ENCODE peak calls at places on chromosome 17, in four cellular contexts. One of them, this sample, is unnamed.

GRCh38 chr17:2961446-2961845 is 102.0 kb downstream of the OR1D5 start:
- DNase-seq in neuronal stem cell: no peak
- DNase-seq in endothelial cell of umbilical vein: no peak
- DNase-seq in IMR-90: no peak
- DNase-seq in this sample: no peak

GRCh38 chr17:33322063-33322462 is 29.0 kb upstream of the ASIC2 start:
- DNase-seq in neuronal stem cell: no peak
- DNase-seq in endothelial cell of umbilical vein: no peak
- DNase-seq in IMR-90: no peak
- DNase-seq in this sample: no peak

GRCh38 chr17:34519286-34519685 is 60.1 kb upstream of the TMEM132E start:
- DNase-seq in neuronal stem cell: peak
- DNase-seq in endothelial cell of umbilical vein: peak
- DNase-seq in IMR-90: no peak
- DNase-seq in this sample: peak

GRCh38 chr17:83174859-83175550 is 95.6 kb downstream of the METRNL start:
- DNase-seq in neuronal stem cell: no peak
- DNase-seq in endothelial cell of umbilical vein: no peak
- DNase-seq in IMR-90: no peak
- DNase-seq in this sample: peak

GRCh38 chr17:61464121-61464905 is 12.1 kb downstream of the TBX4 start:
- DNase-seq in neuronal stem cell: no peak
- DNase-seq in endothelial cell of umbilical vein: no peak
- DNase-seq in IMR-90: no peak
- DNase-seq in this sample: no peak

GRCh38 chr17:40303009-40303657 is 5.8 kb upstream of the RARA start:
- DNase-seq in neuronal stem cell: no peak
- DNase-seq in endothelial cell of umbilical vein: peak
- DNase-seq in IMR-90: peak
- DNase-seq in this sample: peak

GRCh38 chr17:725746-726145 is 6.7 kb upstream of the TLCD3A start:
- DNase-seq in neuronal stem cell: no peak
- DNase-seq in endothelial cell of umbilical vein: no peak
- DNase-seq in IMR-90: no peak
- DNase-seq in this sample: no peak

GRCh38 chr17:41492771-41493170 is 3.1 kb upstream of the KRT36 start:
- DNase-seq in neuronal stem cell: no peak
- DNase-seq in endothelial cell of umbilical vein: peak
- DNase-seq in IMR-90: peak
- DNase-seq in this sample: no peak

GRCh38 chr17:71638668-71639067 is 482.2 kb upstream of the SOX9 start:
- DNase-seq in neuronal stem cell: no peak
- DNase-seq in endothelial cell of umbilical vein: no peak
- DNase-seq in IMR-90: no peak
- DNase-seq in this sample: no peak

GRCh38 chr17:10772425-10773380 is 31.2 kb downstream of the TMEM238L start:
- DNase-seq in neuronal stem cell: peak
- DNase-seq in endothelial cell of umbilical vein: no peak
- DNase-seq in IMR-90: peak
- DNase-seq in this sample: peak

GRCh38 chr17:14209215-14209614 is 27.4 kb downstream of the CDRT15 start:
- DNase-seq in neuronal stem cell: no peak
- DNase-seq in endothelial cell of umbilical vein: no peak
- DNase-seq in IMR-90: peak
- DNase-seq in this sample: no peak

GRCh38 chr17:22267019-22267418 is 574.7 kb downstream of the KCNJ18 start:
- DNase-seq in neuronal stem cell: no peak
- DNase-seq in endothelial cell of umbilical vein: no peak
- DNase-seq in IMR-90: no peak
- DNase-seq in this sample: peak

GRCh38 chr17:177155-177554 is 4.3 kb downstream of the DOC2B start:
- DNase-seq in neuronal stem cell: no peak
- DNase-seq in endothelial cell of umbilical vein: no peak
- DNase-seq in IMR-90: no peak
- DNase-seq in this sample: no peak

GRCh38 chr17:2263183-2263954 is 40.2 kb downstream of the SMG6 start:
- DNase-seq in neuronal stem cell: no peak
- DNase-seq in endothelial cell of umbilical vein: no peak
- DNase-seq in IMR-90: peak
- DNase-seq in this sample: no peak

GRCh38 chr17:65953316-65954147 is 238.4 kb downstream of the CEP112 start:
- DNase-seq in neuronal stem cell: no peak
- DNase-seq in endothelial cell of umbilical vein: no peak
- DNase-seq in IMR-90: no peak
- DNase-seq in this sample: no peak

GRCh38 chr17:559699-560378 is 154.8 kb downstream of the VPS53 start:
- DNase-seq in neuronal stem cell: no peak
- DNase-seq in endothelial cell of umbilical vein: peak
- DNase-seq in IMR-90: peak
- DNase-seq in this sample: no peak

GRCh38 chr17:61862975-61863800 is at the start of gene BRIP1:
- DNase-seq in neuronal stem cell: peak
- DNase-seq in endothelial cell of umbilical vein: peak
- DNase-seq in IMR-90: peak
- DNase-seq in this sample: peak

DNA sequence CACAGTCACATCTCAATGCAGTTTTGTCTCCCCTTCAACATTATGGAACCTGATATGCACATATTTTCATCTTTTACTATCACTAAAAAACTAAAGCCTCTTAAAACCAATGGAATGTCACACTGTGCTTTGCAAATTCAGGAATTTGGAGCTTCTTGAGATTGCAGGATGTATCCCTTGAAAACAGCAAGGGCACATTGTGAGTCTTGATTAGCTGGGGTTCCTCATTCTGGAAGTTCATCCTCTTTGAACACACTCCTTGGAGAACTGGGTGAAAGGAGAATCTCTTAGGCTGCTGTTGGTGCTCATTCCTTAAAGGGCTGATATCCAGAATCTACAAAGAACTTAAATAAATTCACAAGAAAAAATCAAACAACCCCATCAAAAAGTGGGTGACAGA is 21.1 kb upstream of the MYOCD start:
- DNase-seq in neuronal stem cell: no peak
- DNase-seq in endothelial cell of umbilical vein: no peak
- DNase-seq in IMR-90: no peak
- DNase-seq in this sample: peak
- H3K9ac ChIP-seq in neuronal stem cell: no peak
- H3K9ac ChIP-seq in endothelial cell of umbilical vein: no peak
- H3K9ac ChIP-seq in IMR-90: no peak
- H3K9ac ChIP-seq in this sample: no peak

DNA sequence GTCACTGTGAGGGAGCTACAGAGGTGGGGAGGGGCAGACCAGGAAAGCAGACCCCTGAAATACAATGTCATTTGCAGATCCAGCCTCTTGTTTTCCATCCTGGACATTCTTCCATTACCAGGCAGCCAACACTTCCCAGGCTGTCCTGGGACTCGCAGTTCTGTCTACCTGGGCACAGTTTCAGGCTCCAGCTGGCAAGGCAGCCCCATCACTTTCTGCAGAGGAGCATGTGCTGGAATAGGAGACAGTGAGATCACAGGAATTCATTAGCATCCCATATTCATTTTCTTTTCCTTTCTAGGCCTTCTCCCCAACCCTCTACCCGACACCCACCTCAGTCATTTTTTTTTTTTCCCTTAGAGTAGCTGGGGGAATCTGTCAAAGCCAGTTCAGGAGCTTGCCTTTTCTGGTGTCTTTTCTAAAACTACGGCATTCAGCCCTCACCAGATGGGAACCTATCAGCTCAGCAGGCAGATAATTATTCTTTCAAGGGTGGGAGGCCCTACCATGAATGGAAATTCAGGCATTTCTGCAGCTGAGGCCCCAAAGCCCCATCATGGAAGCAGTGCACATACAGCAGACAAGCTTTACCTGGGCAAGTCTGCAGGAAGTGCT is 42.4 kb upstream of the FBXO47 start:
- DNase-seq in neuronal stem cell: no peak
- DNase-seq in endothelial cell of umbilical vein: no peak
- DNase-seq in IMR-90: no peak
- DNase-seq in this sample: no peak
- H3K27ac ChIP-seq in neuronal stem cell: no peak
- H3K27ac ChIP-seq in endothelial cell of umbilical vein: no peak
- H3K27ac ChIP-seq in IMR-90: no peak
- H3K27ac ChIP-seq in this sample: no peak

GRCh38 chr17:17366941-17367885 is 64.0 kb downstream of the NT5M start:
- DNase-seq in neuronal stem cell: no peak
- DNase-seq in endothelial cell of umbilical vein: no peak
- DNase-seq in IMR-90: no peak
- DNase-seq in this sample: no peak
- H2AFZ ChIP-seq in neuronal stem cell: no peak
- H2AFZ ChIP-seq in endothelial cell of umbilical vein: no peak
- H2AFZ ChIP-seq in IMR-90: no peak
- H2AFZ ChIP-seq in this sample: no peak

GRCh38 chr17:56976941-56977570 is 875 bp upstream of the SCPEP1 start:
- DNase-seq in neuronal stem cell: no peak
- DNase-seq in endothelial cell of umbilical vein: peak
- DNase-seq in IMR-90: no peak
- DNase-seq in this sample: no peak

GRCh38 chr17:56975656-56976055 is 2.3 kb upstream of the SCPEP1 start:
- DNase-seq in neuronal stem cell: no peak
- DNase-seq in endothelial cell of umbilical vein: no peak
- DNase-seq in IMR-90: no peak
- DNase-seq in this sample: no peak

GRCh38 chr17:56979091-56979480 is 1.2 kb downstream of the SCPEP1 start:
- DNase-seq in neuronal stem cell: no peak
- DNase-seq in endothelial cell of umbilical vein: no peak
- DNase-seq in IMR-90: no peak
- DNase-seq in this sample: no peak

GRCh38 chr17:56977673-56978395 is at the start of gene SCPEP1:
- DNase-seq in neuronal stem cell: peak
- DNase-seq in endothelial cell of umbilical vein: peak
- DNase-seq in IMR-90: peak
- DNase-seq in this sample: peak

DNA sequence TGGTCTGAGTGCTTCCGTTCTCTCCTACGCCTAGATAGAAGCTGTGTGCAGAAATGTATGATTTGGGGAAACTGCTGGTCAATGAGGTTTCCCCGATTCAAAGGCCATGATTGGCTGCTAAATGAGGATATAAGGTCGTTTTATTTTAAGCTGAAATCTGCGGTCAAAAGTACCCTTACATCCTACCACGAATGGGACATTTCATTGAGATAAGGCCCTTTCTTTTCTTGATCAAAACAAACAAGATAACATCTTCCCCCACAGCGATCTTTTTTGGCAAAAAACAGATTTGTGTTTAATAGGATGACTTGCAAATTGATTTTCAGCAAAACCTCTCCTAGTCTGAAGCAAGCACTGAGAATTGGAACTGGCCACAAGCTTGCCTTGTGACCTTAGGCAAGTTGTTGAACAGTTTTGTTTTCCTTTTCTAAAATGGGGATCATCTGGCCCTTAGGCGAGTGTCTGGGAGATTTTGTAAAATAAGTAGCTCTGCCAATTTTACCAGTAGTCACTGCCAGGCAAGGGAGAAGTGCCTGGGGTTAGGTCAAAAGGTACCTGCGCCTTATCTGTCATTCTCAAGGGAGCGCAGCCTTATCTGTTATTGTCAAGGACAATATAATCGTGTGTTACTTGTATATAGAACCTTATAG is 635 bp downstream of the SCPEP1 start:
- DNase-seq in neuronal stem cell: no peak
- DNase-seq in endothelial cell of umbilical vein: no peak
- DNase-seq in IMR-90: peak
- DNase-seq in this sample: peak
- H3K9ac ChIP-seq in neuronal stem cell: no peak
- H3K9ac ChIP-seq in endothelial cell of umbilical vein: peak
- H3K9ac ChIP-seq in IMR-90: peak
- H3K9ac ChIP-seq in this sample: peak

GRCh38 chr17:43834106-43834505 is 1.2 kb upstream of the MPP3 start:
- DNase-seq in neuronal stem cell: no peak
- DNase-seq in endothelial cell of umbilical vein: no peak
- DNase-seq in IMR-90: peak
- DNase-seq in this sample: no peak

GRCh38 chr17:43832976-43833829 is at the start of gene MPP3:
- DNase-seq in neuronal stem cell: peak
- DNase-seq in endothelial cell of umbilical vein: peak
- DNase-seq in IMR-90: peak
- DNase-seq in this sample: no peak

GRCh38 chr17:43830510-43831145 is 2.3 kb downstream of the MPP3 start:
- DNase-seq in neuronal stem cell: no peak
- DNase-seq in endothelial cell of umbilical vein: no peak
- DNase-seq in IMR-90: no peak
- DNase-seq in this sample: no peak

GRCh38 chr17:43831633-43832032 is 1.3 kb downstream of the MPP3 start:
- DNase-seq in neuronal stem cell: no peak
- DNase-seq in endothelial cell of umbilical vein: no peak
- DNase-seq in IMR-90: no peak
- DNase-seq in this sample: no peak

DNA sequence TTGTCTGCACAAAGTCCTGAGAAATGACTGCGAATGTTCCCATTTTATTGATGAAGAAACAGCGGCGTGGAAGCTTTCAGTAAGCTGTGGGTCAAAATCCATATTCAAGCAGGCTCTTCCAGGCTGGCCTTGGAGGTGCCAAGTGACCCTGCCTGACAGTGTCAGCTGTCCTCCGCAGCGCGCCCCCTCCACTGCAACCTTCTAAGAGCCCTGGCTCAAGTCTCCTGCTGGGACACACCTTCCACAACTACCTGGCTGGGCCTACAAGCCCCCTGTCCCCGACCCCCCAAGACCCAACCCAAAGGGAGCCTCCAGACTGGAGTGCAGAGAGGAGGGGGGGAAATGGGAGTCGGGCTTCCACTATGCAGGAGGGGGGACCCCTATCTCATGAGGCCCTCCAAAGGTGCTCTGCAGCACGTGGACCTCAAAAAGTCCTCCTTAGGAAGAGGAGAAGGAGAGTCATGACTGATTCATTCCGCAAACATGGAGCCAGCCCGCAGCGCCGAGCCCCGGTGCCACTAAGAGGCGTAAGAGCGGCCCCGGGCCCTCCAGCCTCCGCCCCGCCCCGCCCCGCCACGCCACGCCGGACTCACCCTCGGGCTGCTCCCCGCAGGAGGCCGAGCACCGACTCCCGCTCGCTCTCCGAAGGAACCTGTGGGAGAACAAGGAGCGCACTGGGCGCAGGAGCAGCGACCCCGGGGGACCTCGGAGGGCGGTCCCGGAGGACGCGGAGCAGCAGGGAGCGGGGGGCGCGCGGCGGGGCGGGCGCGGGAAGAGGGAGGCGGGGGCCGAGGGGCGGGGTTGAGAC is 574 bp downstream of the MPP3 start:
- DNase-seq in neuronal stem cell: no peak
- DNase-seq in endothelial cell of umbilical vein: peak
- DNase-seq in IMR-90: peak
- DNase-seq in this sample: no peak
- H3K27ac ChIP-seq in neuronal stem cell: no peak
- H3K27ac ChIP-seq in endothelial cell of umbilical vein: no peak
- H3K27ac ChIP-seq in IMR-90: peak
- H3K27ac ChIP-seq in this sample: no peak

DNA sequence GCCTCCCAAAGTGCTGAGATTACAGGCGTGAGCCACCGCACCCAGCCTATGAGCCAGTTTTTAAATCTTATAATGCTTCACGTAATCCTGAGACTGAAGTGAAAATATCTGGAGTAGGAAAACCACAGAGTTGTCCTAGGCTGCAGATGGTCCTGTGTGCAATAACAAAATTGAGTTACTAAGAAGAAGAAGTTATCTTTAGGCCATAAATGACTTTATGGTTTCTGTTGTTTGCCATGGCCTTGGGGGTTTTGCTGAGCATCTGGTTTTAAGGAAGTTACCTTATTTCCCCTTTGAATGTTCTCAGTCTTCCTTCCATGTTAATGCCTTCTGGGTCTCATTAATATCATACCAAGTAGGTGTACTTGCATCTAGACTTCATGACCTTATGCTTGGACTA is 16.5 kb downstream of the NMT1 start:
- DNase-seq in neuronal stem cell: no peak
- DNase-seq in endothelial cell of umbilical vein: no peak
- DNase-seq in IMR-90: no peak
- DNase-seq in this sample: no peak
- H2AFZ ChIP-seq in neuronal stem cell: no peak
- H2AFZ ChIP-seq in endothelial cell of umbilical vein: no peak
- H2AFZ ChIP-seq in IMR-90: no peak
- H2AFZ ChIP-seq in this sample: no peak

GRCh38 chr17:47066095-47066494 is 87.0 kb upstream of the RPRML start:
- DNase-seq in neuronal stem cell: no peak
- DNase-seq in endothelial cell of umbilical vein: no peak
- DNase-seq in IMR-90: no peak
- DNase-seq in this sample: no peak
- H3K9ac ChIP-seq in neuronal stem cell: no peak
- H3K9ac ChIP-seq in endothelial cell of umbilical vein: no peak
- H3K9ac ChIP-seq in IMR-90: no peak
- H3K9ac ChIP-seq in this sample: no peak